ENCODE peak calls at places on chromosomes 12 and 14, in ten cellular contexts. P, I, N, H, K, D, S, A, E and U are unnamed samples.

GRCh38 chr14:30445394-30445793 is 113.6 kb upstream of the G2E3 start:
- DNase-seq in N (no peak), P (peak), E (no peak), H (no peak), A (no peak), D (no peak), K (no peak), S (no peak), I (no peak), U (no peak)

GRCh38 chr12:104938371-104938770 is 19.7 kb downstream of the SLC41A2 start:
- DNase-seq in P (no peak), I (no peak), D (peak), A (no peak), N (no peak), H (no peak), S (no peak), K (no peak), E (no peak), U (no peak)

GRCh38 chr12:109433618-109434017 is 43.5 kb downstream of the KCTD10 start:
- DNase-seq in K (peak), A (no peak), I (no peak), S (no peak), H (no peak), E (no peak), D (no peak), N (no peak), P (no peak), U (no peak)

GRCh38 chr14:69300601-69301221 is 40.8 kb downstream of the GALNT16 start:
- DNase-seq in P (no peak), S (peak), N (no peak), D (no peak), H (no peak), A (no peak), K (no peak), I (no peak), E (no peak), U (no peak)

GRCh38 chr14:75986439-75986765 is 839 bp downstream of the IFT43 start:
- DNase-seq in E (no peak), A (no peak), I (no peak), H (no peak), N (no peak), P (no peak), S (no peak), K (no peak), D (no peak), U (no peak)

GRCh38 chr12:132550014-132550802 is 60.2 kb downstream of the LRCOL1 start:
- DNase-seq in N (no peak), D (no peak), K (no peak), E (no peak), H (no peak), P (no peak), A (no peak), S (no peak), I (no peak), U (no peak)

GRCh38 chr12:125015680-125016310 is 22.4 kb downstream of the BRI3BP start:
- DNase-seq in H (no peak), I (peak), E (no peak), S (no peak), K (no peak), D (peak), A (peak), N (no peak), P (no peak), U (no peak)

GRCh38 chr12:82648510-82648909 is 38.2 kb upstream of the TMTC2 start:
- DNase-seq in I (no peak), S (no peak), A (no peak), N (no peak), H (no peak), E (no peak), D (no peak), K (no peak), P (no peak), U (no peak)

GRCh38 chr12:92539966-92540791 is 162.6 kb upstream of the PLEKHG7 start:
- DNase-seq in E (no peak), A (no peak), N (no peak), I (peak), S (no peak), H (no peak), P (peak), K (no peak), D (peak), U (no peak)

GRCh38 chr12:100741084-100741711 is 53.4 kb upstream of the ANO4 start:
- DNase-seq in A (no peak), K (no peak), S (no peak), N (no peak), E (no peak), I (peak), H (no peak), P (no peak), D (peak), U (no peak)

GRCh38 chr12:79294590-79294989 is 396.2 kb downstream of the PAWR start:
- DNase-seq in N (no peak), I (no peak), K (no peak), P (no peak), D (no peak), H (no peak), A (no peak), E (no peak), S (no peak), U (no peak)

GRCh38 chr14:103329421-103330347 is 4.4 kb upstream of the EIF5 start:
- DNase-seq in A (no peak), P (peak), N (no peak), I (no peak), K (no peak), H (no peak), S (no peak), D (no peak), E (no peak), U (peak)

GRCh38 chr12:52434096-52434733 is at the start of gene KRT75:
- DNase-seq in P (no peak), A (no peak), D (no peak), E (no peak), K (no peak), N (no peak), I (peak), H (no peak), S (no peak), U (no peak)

GRCh38 chr14:70881549-70882174 is 25.6 kb upstream of the PCNX1 start:
- DNase-seq in S (no peak), N (no peak), H (no peak), P (no peak), A (no peak), D (no peak), I (no peak), E (no peak), K (no peak), U (no peak)

GRCh38 chr14:51368721-51369163 is 128.7 kb downstream of the TMX1 start:
- DNase-seq in E (no peak), K (peak), N (peak), S (no peak), D (peak), I (no peak), P (no peak), A (no peak), H (no peak), U (no peak)

GRCh38 chr14:75158843-75159614 is 17.4 kb downstream of the TMED10 start:
- DNase-seq in A (no peak), I (no peak), S (no peak), E (no peak), P (no peak), H (no peak), K (no peak), N (no peak), D (no peak), U (no peak)

GRCh38 chr14:51521764-51522163 is 129.9 kb upstream of the FRMD6 start:
- DNase-seq in K (peak), N (no peak), E (no peak), A (no peak), H (no peak), I (no peak), S (no peak), P (no peak), D (no peak), U (no peak)

GRCh38 chr14:22890416-22890815 is 7.4 kb downstream of the REM2 start:
- DNase-seq in N (no peak), K (no peak), A (no peak), S (no peak), P (no peak), D (no peak), E (no peak), I (no peak), H (no peak), U (no peak)

GRCh38 chr12:21559855-21560569 is 33.9 kb downstream of the SPX start:
- DNase-seq in H (no peak), I (no peak), K (no peak), E (no peak), A (no peak), S (no peak), P (peak), D (peak), N (no peak), U (peak)

GRCh38 chr12:92955997-92956663 is 27.0 kb upstream of the EEA1 start:
- DNase-seq in I (no peak), A (no peak), E (no peak), P (no peak), H (no peak), S (no peak), D (no peak), K (no peak), N (peak), U (peak)

GRCh38 chr14:35347323-35348043 is 55.3 kb downstream of the PSMA6 start:
- DNase-seq in P (no peak), N (no peak), I (peak), S (no peak), A (peak), E (no peak), D (no peak), H (no peak), K (no peak), U (no peak)

GRCh38 chr12:91616401-91616800 is 433.8 kb upstream of the DCN start:
- DNase-seq in H (no peak), S (no peak), E (no peak), P (no peak), I (no peak), A (no peak), K (no peak), N (no peak), D (peak), U (no peak)

GRCh38 chr12:104049278-104050257 is at the start of gene GLT8D2:
- DNase-seq in N (peak), K (peak), S (peak), D (peak), P (peak), H (no peak), A (no peak), E (no peak), I (no peak), U (no peak)

GRCh38 chr12:80627773-80628172 is 79.7 kb upstream of the MYF6 start:
- DNase-seq in E (no peak), K (no peak), D (peak), H (peak), I (no peak), S (no peak), N (peak), A (no peak), P (no peak), U (peak)

GRCh38 chr14:100828448-100828834 is 2.5 kb downstream of the MEG3 start:
- DNase-seq in A (no peak), P (no peak), K (no peak), E (no peak), D (no peak), N (no peak), I (no peak), S (no peak), H (no peak), U (no peak)

GRCh38 chr14:68548194-68549056 is 244.4 kb downstream of the ZFP36L1 start:
- DNase-seq in A (no peak), N (peak), S (peak), D (peak), P (peak), E (no peak), K (peak), H (peak), I (peak), U (no peak)

GRCh38 chr12:112305951-112306350 is 76.3 kb downstream of the HECTD4 start:
- DNase-seq in S (no peak), D (no peak), N (no peak), I (no peak), A (no peak), P (peak), E (no peak), H (no peak), K (no peak), U (no peak)

GRCh38 chr12:7935773-7936581 is at the start of gene SLC2A3:
- DNase-seq in E (peak), A (no peak), H (peak), D (peak), P (peak), S (peak), K (peak), N (peak), I (peak), U (peak)

GRCh38 chr14:32933623-32933942 is 5.1 kb upstream of the NPAS3 start:
- DNase-seq in N (no peak), K (peak), S (no peak), D (peak), P (no peak), I (no peak), E (no peak), H (no peak), A (no peak), U (no peak)

GRCh38 chr14:75273272-75274044 is 5.2 kb upstream of the FOS start:
- DNase-seq in H (no peak), P (no peak), I (no peak), N (peak), S (no peak), E (no peak), K (peak), D (peak), A (no peak), U (no peak)